ENCODE peak calls at places on chromosomes 16 and 17, in eight cellular contexts. One of them, this sample, is unnamed.

GRCh38 chr17:29155235-29155965 is 24.8 kb downstream of the MYO18A start:
- DNase-seq in stimulated activated CD4-positive, alpha-beta T cell treated with anti-CD3 and anti-CD28 coated beads, Interleukin-2, amount 100 ng/mL, for 24 hours: peak; percentile 67
- DNase-seq in T-helper 1 cell: no peak
- DNase-seq in mucosa of gallbladder: peak; percentile 73
- DNase-seq in omental fat pad: no peak
- DNase-seq in RWPE1: peak; percentile 90
- DNase-seq in CD8-positive, alpha-beta memory T cell: no peak
- DNase-seq in NCI-H69: no peak
- DNase-seq in this sample: peak; percentile 79

GRCh38 chr17:44546711-44547606 is 10.3 kb upstream of the FZD2 start:
- DNase-seq in NCI-H69: no peak
- DNase-seq in RWPE1: peak; percentile 76
- DNase-seq in CD8-positive, alpha-beta memory T cell: no peak
- DNase-seq in stimulated activated CD4-positive, alpha-beta T cell treated with anti-CD3 and anti-CD28 coated beads, Interleukin-2, amount 100 ng/mL, for 24 hours: no peak
- DNase-seq in omental fat pad: no peak
- DNase-seq in mucosa of gallbladder: no peak
- DNase-seq in T-helper 1 cell: no peak
- DNase-seq in this sample: no peak

GRCh38 chr16:88941933-88942909 is 34.8 kb downstream of the CBFA2T3 start:
- DNase-seq in CD8-positive, alpha-beta memory T cell: peak; percentile 50
- DNase-seq in RWPE1: peak; percentile 38
- DNase-seq in mucosa of gallbladder: peak; percentile 26
- DNase-seq in T-helper 1 cell: peak; percentile 43
- DNase-seq in omental fat pad: no peak
- DNase-seq in stimulated activated CD4-positive, alpha-beta T cell treated with anti-CD3 and anti-CD28 coated beads, Interleukin-2, amount 100 ng/mL, for 24 hours: peak; percentile 71
- DNase-seq in NCI-H69: peak; percentile 48
- DNase-seq in this sample: peak; percentile 53

GRCh38 chr17:5424909-5425308 is 4.9 kb downstream of the RPAIN start:
- DNase-seq in T-helper 1 cell: no peak
- DNase-seq in mucosa of gallbladder: no peak
- DNase-seq in stimulated activated CD4-positive, alpha-beta T cell treated with anti-CD3 and anti-CD28 coated beads, Interleukin-2, amount 100 ng/mL, for 24 hours: no peak
- DNase-seq in RWPE1: no peak
- DNase-seq in omental fat pad: no peak
- DNase-seq in NCI-H69: no peak
- DNase-seq in CD8-positive, alpha-beta memory T cell: no peak
- DNase-seq in this sample: no peak

GRCh38 chr16:70687671-70688265 is 1.9 kb upstream of the MTSS2 start:
- DNase-seq in T-helper 1 cell: no peak
- DNase-seq in omental fat pad: no peak
- DNase-seq in stimulated activated CD4-positive, alpha-beta T cell treated with anti-CD3 and anti-CD28 coated beads, Interleukin-2, amount 100 ng/mL, for 24 hours: no peak
- DNase-seq in NCI-H69: no peak
- DNase-seq in mucosa of gallbladder: no peak
- DNase-seq in CD8-positive, alpha-beta memory T cell: no peak
- DNase-seq in RWPE1: no peak
- DNase-seq in this sample: no peak

GRCh38 chr16:77675464-77676324 is 46.6 kb upstream of the NUDT7 start:
- DNase-seq in NCI-H69: peak; percentile 44
- DNase-seq in omental fat pad: peak; percentile 81
- DNase-seq in RWPE1: peak; percentile 64
- DNase-seq in CD8-positive, alpha-beta memory T cell: peak; percentile 50
- DNase-seq in T-helper 1 cell: peak; percentile 51
- DNase-seq in stimulated activated CD4-positive, alpha-beta T cell treated with anti-CD3 and anti-CD28 coated beads, Interleukin-2, amount 100 ng/mL, for 24 hours: peak; percentile 67
- DNase-seq in mucosa of gallbladder: peak; percentile 70
- DNase-seq in this sample: peak; percentile 57

GRCh38 chr16:55655381-55655708 is 443 bp upstream of the SLC6A2 start:
- DNase-seq in omental fat pad: no peak
- DNase-seq in mucosa of gallbladder: no peak
- DNase-seq in T-helper 1 cell: no peak
- DNase-seq in CD8-positive, alpha-beta memory T cell: no peak
- DNase-seq in NCI-H69: no peak
- DNase-seq in stimulated activated CD4-positive, alpha-beta T cell treated with anti-CD3 and anti-CD28 coated beads, Interleukin-2, amount 100 ng/mL, for 24 hours: no peak
- DNase-seq in RWPE1: no peak
- DNase-seq in this sample: no peak

GRCh38 chr17:76506408-76507328 is 5.4 kb upstream of the RHBDF2 start:
- DNase-seq in NCI-H69: peak; percentile 76
- DNase-seq in CD8-positive, alpha-beta memory T cell: peak; percentile 87
- DNase-seq in mucosa of gallbladder: peak; percentile 86
- DNase-seq in RWPE1: peak; percentile 81
- DNase-seq in omental fat pad: peak; percentile 93
- DNase-seq in T-helper 1 cell: peak; percentile 82
- DNase-seq in stimulated activated CD4-positive, alpha-beta T cell treated with anti-CD3 and anti-CD28 coated beads, Interleukin-2, amount 100 ng/mL, for 24 hours: peak; percentile 91
- DNase-seq in this sample: peak; percentile 90

GRCh38 chr17:78341559-78342437 is 18.1 kb downstream of the SOCS3 start:
- DNase-seq in stimulated activated CD4-positive, alpha-beta T cell treated with anti-CD3 and anti-CD28 coated beads, Interleukin-2, amount 100 ng/mL, for 24 hours: no peak
- DNase-seq in NCI-H69: peak; percentile 68
- DNase-seq in omental fat pad: no peak
- DNase-seq in RWPE1: peak; percentile 78
- DNase-seq in T-helper 1 cell: no peak
- DNase-seq in mucosa of gallbladder: peak; percentile 70
- DNase-seq in CD8-positive, alpha-beta memory T cell: no peak
- DNase-seq in this sample: no peak

GRCh38 chr17:3695723-3696411 is at the start of gene P2RX5:
- DNase-seq in CD8-positive, alpha-beta memory T cell: peak; percentile 37
- DNase-seq in T-helper 1 cell: no peak
- DNase-seq in stimulated activated CD4-positive, alpha-beta T cell treated with anti-CD3 and anti-CD28 coated beads, Interleukin-2, amount 100 ng/mL, for 24 hours: peak; percentile 43
- DNase-seq in NCI-H69: peak; percentile 38
- DNase-seq in mucosa of gallbladder: no peak
- DNase-seq in RWPE1: no peak
- DNase-seq in omental fat pad: no peak
- DNase-seq in this sample: peak; percentile 50

GRCh38 chr17:2138318-2138717 is 83.4 kb downstream of the HIC1 start:
- DNase-seq in T-helper 1 cell: peak; percentile 4
- DNase-seq in NCI-H69: peak; percentile 77
- DNase-seq in RWPE1: no peak
- DNase-seq in stimulated activated CD4-positive, alpha-beta T cell treated with anti-CD3 and anti-CD28 coated beads, Interleukin-2, amount 100 ng/mL, for 24 hours: no peak
- DNase-seq in omental fat pad: no peak
- DNase-seq in mucosa of gallbladder: no peak
- DNase-seq in CD8-positive, alpha-beta memory T cell: peak; percentile 6
- DNase-seq in this sample: no peak

GRCh38 chr16:86984975-86985655 is 332.1 kb downstream of the C16orf95 start:
- DNase-seq in CD8-positive, alpha-beta memory T cell: no peak
- DNase-seq in NCI-H69: peak; percentile 11
- DNase-seq in T-helper 1 cell: no peak
- DNase-seq in RWPE1: no peak
- DNase-seq in omental fat pad: no peak
- DNase-seq in stimulated activated CD4-positive, alpha-beta T cell treated with anti-CD3 and anti-CD28 coated beads, Interleukin-2, amount 100 ng/mL, for 24 hours: no peak
- DNase-seq in mucosa of gallbladder: peak; percentile 28
- DNase-seq in this sample: no peak

GRCh38 chr17:47727704-47728036 is 5.4 kb upstream of the TBX21 start:
- DNase-seq in RWPE1: no peak
- DNase-seq in CD8-positive, alpha-beta memory T cell: no peak
- DNase-seq in T-helper 1 cell: no peak
- DNase-seq in omental fat pad: no peak
- DNase-seq in NCI-H69: no peak
- DNase-seq in stimulated activated CD4-positive, alpha-beta T cell treated with anti-CD3 and anti-CD28 coated beads, Interleukin-2, amount 100 ng/mL, for 24 hours: no peak
- DNase-seq in mucosa of gallbladder: no peak
- DNase-seq in this sample: no peak

GRCh38 chr16:70738083-70738977 is 52.5 kb upstream of the MTSS2 start:
- DNase-seq in T-helper 1 cell: no peak
- DNase-seq in RWPE1: peak; percentile 61
- DNase-seq in CD8-positive, alpha-beta memory T cell: no peak
- DNase-seq in NCI-H69: peak; percentile 5
- DNase-seq in mucosa of gallbladder: peak; percentile 59
- DNase-seq in omental fat pad: no peak
- DNase-seq in stimulated activated CD4-positive, alpha-beta T cell treated with anti-CD3 and anti-CD28 coated beads, Interleukin-2, amount 100 ng/mL, for 24 hours: no peak
- DNase-seq in this sample: peak; percentile 54

GRCh38 chr17:27635275-27635823 is 4.4 kb downstream of the LGALS9 start:
- DNase-seq in CD8-positive, alpha-beta memory T cell: no peak
- DNase-seq in mucosa of gallbladder: peak; percentile 34
- DNase-seq in stimulated activated CD4-positive, alpha-beta T cell treated with anti-CD3 and anti-CD28 coated beads, Interleukin-2, amount 100 ng/mL, for 24 hours: no peak
- DNase-seq in T-helper 1 cell: no peak
- DNase-seq in RWPE1: no peak
- DNase-seq in NCI-H69: peak; percentile 10
- DNase-seq in omental fat pad: no peak
- DNase-seq in this sample: no peak

GRCh38 chr17:66494023-66494803 is 191.8 kb downstream of the PRKCA start:
- DNase-seq in NCI-H69: peak; percentile 71
- DNase-seq in mucosa of gallbladder: no peak
- DNase-seq in omental fat pad: no peak
- DNase-seq in RWPE1: peak; percentile 73
- DNase-seq in CD8-positive, alpha-beta memory T cell: no peak
- DNase-seq in stimulated activated CD4-positive, alpha-beta T cell treated with anti-CD3 and anti-CD28 coated beads, Interleukin-2, amount 100 ng/mL, for 24 hours: peak; percentile 33
- DNase-seq in T-helper 1 cell: no peak
- DNase-seq in this sample: no peak

GRCh38 chr16:24609740-24610420 is 70.5 kb downstream of the RBBP6 start:
- DNase-seq in omental fat pad: peak; percentile 53
- DNase-seq in RWPE1: no peak
- DNase-seq in stimulated activated CD4-positive, alpha-beta T cell treated with anti-CD3 and anti-CD28 coated beads, Interleukin-2, amount 100 ng/mL, for 24 hours: peak; percentile 31
- DNase-seq in CD8-positive, alpha-beta memory T cell: no peak
- DNase-seq in T-helper 1 cell: no peak
- DNase-seq in mucosa of gallbladder: peak; percentile 15
- DNase-seq in NCI-H69: peak; percentile 89
- DNase-seq in this sample: no peak

GRCh38 chr17:44518032-44518431 is 14.8 kb upstream of the GPATCH8 start:
- DNase-seq in T-helper 1 cell: no peak
- DNase-seq in CD8-positive, alpha-beta memory T cell: no peak
- DNase-seq in NCI-H69: no peak
- DNase-seq in omental fat pad: no peak
- DNase-seq in RWPE1: no peak
- DNase-seq in stimulated activated CD4-positive, alpha-beta T cell treated with anti-CD3 and anti-CD28 coated beads, Interleukin-2, amount 100 ng/mL, for 24 hours: no peak
- DNase-seq in mucosa of gallbladder: no peak
- DNase-seq in this sample: no peak

GRCh38 chr16:87363771-87364476 is 19.7 kb downstream of the FBXO31 start:
- DNase-seq in RWPE1: no peak
- DNase-seq in T-helper 1 cell: no peak
- DNase-seq in stimulated activated CD4-positive, alpha-beta T cell treated with anti-CD3 and anti-CD28 coated beads, Interleukin-2, amount 100 ng/mL, for 24 hours: no peak
- DNase-seq in omental fat pad: no peak
- DNase-seq in NCI-H69: no peak
- DNase-seq in mucosa of gallbladder: peak; percentile 42
- DNase-seq in CD8-positive, alpha-beta memory T cell: no peak
- DNase-seq in this sample: no peak

GRCh38 chr17:80296221-80296620 is 35.6 kb downstream of the RNF213 start:
- DNase-seq in omental fat pad: no peak
- DNase-seq in RWPE1: no peak
- DNase-seq in T-helper 1 cell: no peak
- DNase-seq in CD8-positive, alpha-beta memory T cell: no peak
- DNase-seq in stimulated activated CD4-positive, alpha-beta T cell treated with anti-CD3 and anti-CD28 coated beads, Interleukin-2, amount 100 ng/mL, for 24 hours: no peak
- DNase-seq in NCI-H69: no peak
- DNase-seq in mucosa of gallbladder: no peak
- DNase-seq in this sample: no peak

GRCh38 chr17:82248815-82249638 is 20.2 kb downstream of the SLC16A3 start:
- DNase-seq in omental fat pad: no peak
- DNase-seq in T-helper 1 cell: no peak
- DNase-seq in mucosa of gallbladder: no peak
- DNase-seq in stimulated activated CD4-positive, alpha-beta T cell treated with anti-CD3 and anti-CD28 coated beads, Interleukin-2, amount 100 ng/mL, for 24 hours: no peak
- DNase-seq in RWPE1: no peak
- DNase-seq in CD8-positive, alpha-beta memory T cell: no peak
- DNase-seq in NCI-H69: no peak
- DNase-seq in this sample: no peak

GRCh38 chr16:11560701-11561439 is 25.8 kb downstream of the LITAF start:
- DNase-seq in RWPE1: peak; percentile 30
- DNase-seq in NCI-H69: peak; percentile 36
- DNase-seq in T-helper 1 cell: peak; percentile 67
- DNase-seq in CD8-positive, alpha-beta memory T cell: peak; percentile 91
- DNase-seq in omental fat pad: no peak
- DNase-seq in mucosa of gallbladder: peak; percentile 23
- DNase-seq in stimulated activated CD4-positive, alpha-beta T cell treated with anti-CD3 and anti-CD28 coated beads, Interleukin-2, amount 100 ng/mL, for 24 hours: peak; percentile 54
- DNase-seq in this sample: peak; percentile 79

GRCh38 chr16:69073181-69073669 is 32.2 kb upstream of the HAS3 start:
- DNase-seq in T-helper 1 cell: no peak
- DNase-seq in stimulated activated CD4-positive, alpha-beta T cell treated with anti-CD3 and anti-CD28 coated beads, Interleukin-2, amount 100 ng/mL, for 24 hours: no peak
- DNase-seq in NCI-H69: peak; percentile 47
- DNase-seq in omental fat pad: no peak
- DNase-seq in CD8-positive, alpha-beta memory T cell: no peak
- DNase-seq in RWPE1: peak; percentile 88
- DNase-seq in mucosa of gallbladder: peak; percentile 16
- DNase-seq in this sample: no peak

GRCh38 chr16:1991588-1992474 is 2.1 kb downstream of the SYNGR3 start:
- DNase-seq in omental fat pad: peak; percentile 89
- DNase-seq in CD8-positive, alpha-beta memory T cell: peak; percentile 88
- DNase-seq in mucosa of gallbladder: peak; percentile 97
- DNase-seq in RWPE1: peak; percentile 90
- DNase-seq in NCI-H69: peak; percentile 49
- DNase-seq in stimulated activated CD4-positive, alpha-beta T cell treated with anti-CD3 and anti-CD28 coated beads, Interleukin-2, amount 100 ng/mL, for 24 hours: peak; percentile 97
- DNase-seq in T-helper 1 cell: peak; percentile 98
- DNase-seq in this sample: peak; percentile 95

GRCh38 chr17:17682737-17683675 is 1.7 kb downstream of the RAI1 start:
- DNase-seq in omental fat pad: no peak
- DNase-seq in mucosa of gallbladder: peak; percentile 73
- DNase-seq in NCI-H69: peak; percentile 65
- DNase-seq in T-helper 1 cell: peak; percentile 59
- DNase-seq in RWPE1: no peak
- DNase-seq in stimulated activated CD4-positive, alpha-beta T cell treated with anti-CD3 and anti-CD28 coated beads, Interleukin-2, amount 100 ng/mL, for 24 hours: peak; percentile 72
- DNase-seq in CD8-positive, alpha-beta memory T cell: peak; percentile 72
- DNase-seq in this sample: peak; percentile 71

This sample was measured in stimulated activated naive CD8-positive, alpha-beta T cell treated with anti-CD3 and anti-CD28 coated beads, Interleukin-15, amount 100 ng/mL, for 72 hours.